ENCODE peak calls at places on chromosomes 1 and 21, in six cellular contexts. I, R, U, A, G and K are unnamed samples.

GRCh38 chr1:63405987-63406386 is 38.6 kb downstream of the ALG6 start:
- DNase-seq in I (no peak), R (no peak), U (no peak), A (no peak), G (no peak), K (no peak)

GRCh38 chr1:76266762-76267161 is 192.2 kb downstream of the ST6GALNAC3 start:
- DNase-seq in I (no peak), R (no peak), U (no peak), A (no peak), G (no peak), K (no peak)

GRCh38 chr1:157147906-157148717 is 9.9 kb upstream of the ETV3 start:
- DNase-seq in I (no peak), R (no peak), U (peak; percentile 55), A (peak; percentile 26), G (no peak), K (peak; percentile 44)

GRCh38 chr1:30745156-30745833 is 12.3 kb downstream of the LAPTM5 start:
- DNase-seq in I (no peak), R (no peak), U (no peak), A (no peak), G (no peak), K (no peak)

GRCh38 chr1:173315296-173315695 is 108.2 kb upstream of the TNFSF4 start:
- DNase-seq in I (no peak), R (no peak), U (no peak), A (no peak), G (no peak), K (no peak)

GRCh38 chr1:224733021-224733911 is 117.1 kb downstream of the CNIH3 start:
- DNase-seq in I (peak; percentile 56), R (peak; percentile 56), U (no peak), A (peak; percentile 29), G (no peak), K (peak; percentile 74)

GRCh38 chr1:72891976-72892375 is 609.6 kb upstream of the NEGR1 start:
- DNase-seq in I (no peak), R (no peak), U (no peak), A (no peak), G (no peak), K (no peak)

GRCh38 chr1:151534662-151535278 is 5.3 kb upstream of the TUFT1 start:
- DNase-seq in I (peak; percentile 78), R (peak; percentile 86), U (peak; percentile 73), A (peak; percentile 75), G (peak; percentile 88), K (peak; percentile 47)

GRCh38 chr1:25516686-25517085 is 26.7 kb upstream of the LDLRAP1 start:
- DNase-seq in I (no peak), R (no peak), U (no peak), A (no peak), G (no peak), K (no peak)

GRCh38 chr1:230823835-230824485 is 44.4 kb downstream of the C1orf198 start:
- DNase-seq in I (no peak), R (no peak), U (no peak), A (no peak), G (no peak), K (no peak)

GRCh38 chr1:201149400-201149799 is 4.9 kb downstream of the TMEM9 start:
- DNase-seq in I (peak; percentile 67), R (peak; percentile 26), U (peak; percentile 36), A (peak; percentile 13), G (no peak), K (peak; percentile 45)

GRCh38 chr1:204828352-204828850 is 42.3 kb upstream of the NFASC start:
- DNase-seq in I (peak; percentile 94), R (peak; percentile 99), U (peak; percentile 15), A (peak; percentile 2), G (peak; percentile 90), K (peak; percentile 61)

GRCh38 chr1:43776043-43776761 is 68.9 kb downstream of the ST3GAL3 start:
- DNase-seq in I (no peak), R (no peak), U (peak; percentile 50), A (peak; percentile 49), G (no peak), K (peak; percentile 24)

GRCh38 chr1:151881479-151881878 is 27.8 kb downstream of the THEM4 start:
- DNase-seq in I (no peak), R (no peak), U (no peak), A (no peak), G (no peak), K (no peak)

GRCh38 chr1:183622884-183623785 is 12.4 kb downstream of the ARPC5 start:
- DNase-seq in I (peak; percentile 76), R (peak; percentile 56), U (peak; percentile 72), A (peak; percentile 61), G (peak; percentile 34), K (peak; percentile 71)

GRCh38 chr1:46747683-46748288 is 28.9 kb upstream of the EFCAB14 start:
- DNase-seq in I (peak; percentile 86), R (peak; percentile 75), U (peak; percentile 57), A (peak; percentile 68), G (peak; percentile 48), K (no peak)

GRCh38 chr1:31752258-31752657 is 11.9 kb downstream of the ADGRB2 start:
- DNase-seq in I (peak; percentile 37), R (no peak), U (no peak), A (no peak), G (no peak), K (no peak)

GRCh38 chr1:23600283-23600682 is 41.0 kb upstream of the ID3 start:
- DNase-seq in I (no peak), R (no peak), U (no peak), A (no peak), G (no peak), K (no peak)

GRCh38 chr21:26148071-26148470 is 22.5 kb downstream of the APP start:
- DNase-seq in I (peak; percentile 94), R (peak; percentile 61), U (peak; percentile 50), A (peak; percentile 17), G (peak; percentile 38), K (peak; percentile 85)

GRCh38 chr1:183882328-183883167 is 77.6 kb downstream of the RGL1 start:
- DNase-seq in I (no peak), R (no peak), U (no peak), A (no peak), G (no peak), K (no peak)

GRCh38 chr1:59936358-59936821 is 9.8 kb upstream of the CYP2J2 start:
- DNase-seq in I (no peak), R (no peak), U (no peak), A (no peak), G (no peak), K (no peak)

GRCh38 chr1:160608941-160609340 is 29.6 kb upstream of the CD84 start:
- DNase-seq in I (no peak), R (no peak), U (no peak), A (no peak), G (no peak), K (no peak)

GRCh38 chr1:240244968-240245628 is 153.4 kb downstream of the FMN2 start:
- DNase-seq in I (no peak), R (peak; percentile 81), U (peak; percentile 36), A (peak; percentile 69), G (no peak), K (no peak)

GRCh38 chr1:46599044-46599970 is 4.8 kb downstream of the MKNK1 start:
- DNase-seq in I (no peak), R (no peak), U (no peak), A (no peak), G (no peak), K (no peak)

GRCh38 chr1:157994704-157995540 is 1.5 kb downstream of the KIRREL1 start:
- DNase-seq in I (no peak), R (peak; percentile 79), U (peak; percentile 36), A (no peak), G (no peak), K (no peak)

GRCh38 chr1:175450219-175450618 is 257.6 kb upstream of the KIAA0040 start:
- DNase-seq in I (no peak), R (no peak), U (no peak), A (no peak), G (no peak), K (no peak)

GRCh38 chr1:63152572-63152971 is 169.8 kb upstream of the FOXD3 start:
- DNase-seq in I (no peak), R (no peak), U (no peak), A (no peak), G (no peak), K (no peak)

GRCh38 chr1:10415211-10415930 is 14.9 kb upstream of the CENPS start:
- DNase-seq in I (peak; percentile 92), R (peak; percentile 35), U (peak; percentile 97), A (peak; percentile 38), G (no peak), K (peak; percentile 91)